ENCODE peak calls at places on chromosomes 4 and X, in five cellular contexts. C is Peyer's patch, V is dorsolateral prefrontal cortex, F is lung, L is tibial artery. N is an unnamed sample.

GRCh38 chr4:94126669-94127068 is 81.0 kb upstream of the SMARCAD1 start:
- DNase-seq in L (no peak), V (no peak), C (no peak), F (no peak), N (no peak)

GRCh38 chr4:83639849-83640493 is 104.1 kb downstream of the GPAT3 start:
- DNase-seq in C (peak; percentile 50), L (peak; percentile 42), F (peak; percentile 65), V (peak; percentile 69), N (no peak)

GRCh38 chr4:155666701-155667537 is at the start of gene GUCY1A1:
- DNase-seq in F (peak; percentile 64), L (peak; percentile 42), V (peak; percentile 52), C (no peak), N (peak; percentile 7)

GRCh38 chrX:102651242-102651967 is at the start of gene GPRASP1:
- DNase-seq in V (peak; percentile 65), F (no peak), L (peak; percentile 48), C (peak; percentile 63), N (peak; percentile 33)

GRCh38 chr4:186857793-186858192 is 134.1 kb upstream of the FAT1 start:
- DNase-seq in C (no peak), L (no peak), F (no peak), V (no peak), N (no peak)

GRCh38 chr4:53100801-53101581 is 238.9 kb downstream of the RASL11B start:
- DNase-seq in L (no peak), C (no peak), V (no peak), F (no peak), N (peak; percentile 38)

GRCh38 chr4:122980860-122981259 is 58.5 kb upstream of the NUDT6 start:
- DNase-seq in V (no peak), F (no peak), C (no peak), L (no peak), N (no peak)

GRCh38 chr4:10527438-10527837 is 70.2 kb upstream of the ZNF518B start:
- DNase-seq in F (no peak), L (no peak), V (no peak), C (no peak), N (no peak)

GRCh38 chr4:105895324-105895608 is at the start of gene NPNT:
- DNase-seq in V (no peak), L (no peak), F (peak; percentile 58), C (no peak), N (peak; percentile 2)

GRCh38 chr4:139841464-139842195 is 176.0 kb downstream of the MGST2 start:
- DNase-seq in C (no peak), F (no peak), L (no peak), V (no peak), N (no peak)

GRCh38 chr4:2354127-2354526 is 64.3 kb downstream of the ZFYVE28 start:
- DNase-seq in L (no peak), C (peak; percentile 31), F (no peak), V (no peak), N (no peak)

GRCh38 chrX:65706041-65706828 is 38.8 kb downstream of the MSN start:
- DNase-seq in C (no peak), V (no peak), L (peak; percentile 26), F (peak; percentile 54), N (peak; percentile 87)

GRCh38 chr4:13984996-13985780 is 357.7 kb upstream of the BOD1L1 start:
- DNase-seq in F (no peak), V (no peak), L (peak; percentile 20), C (no peak), N (peak; percentile 56)

GRCh38 chr4:91302120-91302519 is 1001.6 kb upstream of the GRID2 start:
- DNase-seq in F (no peak), C (no peak), V (no peak), L (no peak), N (no peak)

GRCh38 chr4:139015948-139016451 is 419 bp downstream of the NOCT start:
- DNase-seq in L (peak; percentile 31), C (peak; percentile 52), V (no peak), F (peak; percentile 53), N (no peak)

GRCh38 chr4:107801766-107802211 is 22.9 kb upstream of the SGMS2 start:
- DNase-seq in V (no peak), C (no peak), F (peak; percentile 61), L (no peak), N (peak; percentile 71)

GRCh38 chr4:66017671-66018070 is 347.4 kb upstream of the EPHA5 start:
- DNase-seq in L (no peak), V (no peak), C (no peak), F (no peak), N (no peak)

GRCh38 chr4:54487491-54487890 is 170.3 kb upstream of the KIT start:
- DNase-seq in F (no peak), C (no peak), L (no peak), V (no peak), N (no peak)

GRCh38 chr4:183601381-183601780 is 57.6 kb downstream of the RWDD4 start:
- DNase-seq in L (no peak), C (no peak), F (no peak), V (no peak), N (no peak)

GRCh38 chr4:16253127-16253960 is 27.1 kb upstream of the TAPT1 start:
- DNase-seq in C (no peak), L (no peak), V (no peak), F (peak; percentile 15), N (peak; percentile 63)

GRCh38 chr4:6943870-6944195 is 34.2 kb downstream of the TBC1D14 start:
- DNase-seq in L (no peak), V (no peak), C (no peak), F (no peak), N (no peak)

GRCh38 chr4:6941796-6942195 is 32.2 kb downstream of the TBC1D14 start:
- DNase-seq in C (no peak), F (no peak), L (no peak), V (no peak), N (no peak)

GRCh38 chr4:6942238-6942800 is 32.7 kb downstream of the TBC1D14 start:
- DNase-seq in L (no peak), V (no peak), F (peak; percentile 39), C (peak; percentile 56), N (peak; percentile 33)

GRCh38 chr4:6944311-6945051 is 34.9 kb downstream of the TBC1D14 start:
- DNase-seq in V (no peak), L (no peak), F (no peak), C (no peak), N (no peak)

DNA sequence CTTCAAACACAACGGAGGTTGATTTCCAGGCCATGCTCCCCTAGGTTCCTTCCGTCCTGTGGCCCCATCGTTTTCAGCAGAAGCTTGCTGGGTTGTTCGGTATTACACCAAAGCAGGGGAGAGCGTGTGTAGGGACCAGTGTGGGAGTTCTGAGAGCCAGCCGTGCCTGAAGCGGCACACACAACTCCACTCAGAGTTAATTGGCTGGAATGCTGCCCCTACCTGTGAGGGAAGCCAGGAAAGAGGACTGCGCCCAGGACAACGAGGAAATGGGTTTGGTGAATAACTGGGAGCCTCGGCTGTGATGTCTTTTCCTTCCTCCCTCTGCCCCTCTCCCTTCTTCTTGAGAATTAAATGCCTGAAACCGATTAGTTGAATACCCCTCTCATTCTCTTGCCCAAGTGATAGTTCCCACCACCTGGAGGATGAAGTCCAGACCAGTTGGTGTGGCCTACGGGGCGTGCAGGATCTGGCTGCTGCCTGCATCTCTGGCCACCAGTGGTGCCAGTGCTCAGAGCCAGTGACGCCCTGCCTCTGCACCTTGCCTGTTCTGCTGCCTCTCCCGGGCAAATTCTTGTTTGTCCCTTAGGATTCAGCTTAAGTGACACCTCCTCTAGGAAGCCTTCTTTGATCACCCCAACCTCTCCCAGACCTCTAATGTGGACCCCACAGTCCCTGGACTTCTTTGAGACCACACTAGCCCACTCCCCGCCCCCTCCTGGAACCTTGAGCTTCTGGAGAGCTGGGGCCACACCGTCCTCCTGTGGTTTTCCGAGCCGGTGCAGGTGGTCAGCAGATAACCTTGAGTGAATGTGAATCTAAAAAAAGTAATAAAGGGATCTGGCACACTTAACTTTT is 33.6 kb downstream of the TBC1D14 start:
- DNase-seq in C (no peak), L (no peak), V (no peak), F (no peak), N (no peak)
- H3K27me3 ChIP-seq in C (no peaks in the 10 kb centered on the region), L (no peaks in the 10 kb centered on the region), V (no peaks in the 10 kb centered on the region), F (no peaks in the 10 kb centered on the region), N (no peaks in the 10 kb centered on the region)

DNA sequence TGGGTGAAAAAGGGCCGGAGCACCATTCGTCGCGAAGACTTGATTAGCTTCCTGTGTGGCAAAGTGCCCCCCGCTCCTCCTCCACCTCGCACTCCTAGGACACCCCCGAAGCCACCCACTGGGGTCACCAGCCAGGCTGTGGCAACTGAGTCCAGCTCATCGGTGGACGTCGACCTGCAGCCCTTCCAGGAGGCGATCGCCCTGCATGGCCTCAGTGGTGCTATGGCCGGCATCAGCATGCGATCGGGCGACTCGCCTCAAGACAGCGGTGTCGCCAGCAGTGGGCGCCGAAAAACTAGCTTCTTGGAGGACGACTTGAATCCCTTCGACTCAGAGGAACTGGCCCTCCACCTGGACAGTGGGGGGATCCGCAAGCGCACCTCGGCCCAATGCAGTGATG is 126.8 kb upstream of the CXorf66 start:
- DNase-seq in C (no peak), L (no peak), F (no peak), V (no peak), N (no peak)
- H3K4me3 ChIP-seq in C (no peak overlapping the region), L (peak overlapping the region; percentile 56), F (no peak overlapping the region), V (no peak overlapping the region), N (no peak overlapping the region)

DNA sequence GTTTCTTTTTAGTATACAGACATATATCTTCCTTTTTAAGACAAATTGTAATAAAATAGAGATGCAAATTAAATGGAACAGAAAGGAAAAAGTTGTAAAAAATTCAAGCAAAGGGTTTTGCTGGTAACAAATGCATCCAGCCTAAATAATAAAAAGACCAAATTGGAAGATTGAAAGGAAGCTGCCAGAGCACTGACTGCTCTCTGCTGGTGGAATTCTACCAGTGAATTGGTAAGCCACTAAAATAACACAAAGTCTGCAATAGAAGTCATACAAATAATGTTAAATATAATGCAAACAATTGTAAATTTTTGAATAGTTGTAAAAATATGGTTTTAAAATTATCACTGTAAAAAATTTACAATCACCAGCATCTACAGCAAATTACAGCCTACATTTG is 1322.3 kb downstream of the PCDH7 start:
- DNase-seq in C (no peak), V (no peak), F (no peak), L (no peak), N (no peak)
- H3K27me3 ChIP-seq in C (no peaks in the 10 kb centered on the region), V (no peaks in the 10 kb centered on the region), F (no peaks in the 10 kb centered on the region), L (no peaks in the 10 kb centered on the region), N (no peaks in the 10 kb centered on the region)

GRCh38 chrX:15820106-15821073 is 30.1 kb downstream of the ZRSR2 start:
- DNase-seq in L (no peak), V (no peak), F (no peak), C (no peak), N (no peak)
- H3K4me3 ChIP-seq in L (no peak overlapping the region), V (no peak overlapping the region), F (no peak overlapping the region), C (no peak overlapping the region), N (no peak overlapping the region)

N was measured in MG63.